ENCODE peak calls at places on chromosomes 16 and 17, in five cellular contexts. F, Y, V, A and P are unnamed samples.

GRCh38 chr16:53022374-53022773 is 30.3 kb downstream of the CHD9NB start:
- DNase-seq in F (no peak), Y (peak), V (no peak), A (peak), P (no peak)

GRCh38 chr17:77649717-77650211 is 308.7 kb upstream of the TNRC6C start:
- DNase-seq in F (no peak), Y (no peak), V (no peak), A (no peak), P (no peak)

GRCh38 chr17:18197535-18198194 is 14.0 kb downstream of the ALKBH5 start:
- DNase-seq in F (no peak), Y (no peak), V (no peak), A (no peak), P (no peak)

GRCh38 chr17:45757431-45758218 is 26.5 kb upstream of the CRHR1 start:
- DNase-seq in F (no peak), Y (no peak), V (no peak), A (no peak), P (no peak)

GRCh38 chr17:51289776-51290175 is 29.4 kb downstream of the UTP18 start:
- DNase-seq in F (no peak), Y (no peak), V (no peak), A (no peak), P (no peak)

GRCh38 chr16:4578961-4579530 is 22.9 kb downstream of the C16orf96 start:
- DNase-seq in F (no peak), Y (no peak), V (no peak), A (no peak), P (no peak)

GRCh38 chr17:79835470-79835899 is 3.8 kb downstream of the CBX4 start:
- DNase-seq in F (no peak), Y (no peak), V (no peak), A (no peak), P (no peak)

GRCh38 chr17:3906881-3907280 is 9.4 kb downstream of the P2RX1 start:
- DNase-seq in F (no peak), Y (no peak), V (no peak), A (no peak), P (no peak)

GRCh38 chr16:56788435-56788834 is 58.5 kb downstream of the NUP93 start:
- DNase-seq in F (no peak), Y (no peak), V (no peak), A (no peak), P (no peak)

GRCh38 chr17:70863436-70864248 is 694.3 kb downstream of the KCNJ2 start:
- DNase-seq in F (no peak), Y (no peak), V (no peak), A (no peak), P (no peak)

GRCh38 chr16:81513204-81514040 is 68.8 kb downstream of the CMIP start:
- DNase-seq in F (peak), Y (no peak), V (no peak), A (no peak), P (no peak)

GRCh38 chr17:36892112-36892838 is 45.0 kb upstream of the LHX1 start:
- DNase-seq in F (no peak), Y (no peak), V (no peak), A (no peak), P (no peak)